ENCODE peak calls at places on chromosomes 6 and 20, in four cellular contexts. One of them, this sample, is unnamed.

GRCh38 chr20:25623225-25623735 is 534 bp downstream of the NANP start:
- DNase-seq in activated CD4-positive, alpha-beta T cell treated with anti-CD3 and anti-CD28 coated beads for 48 hours: peak
- DNase-seq in A172: no peak
- DNase-seq in hepatic stellate cell: peak
- DNase-seq in this sample: peak

GRCh38 chr6:30461055-30461454 is 28.3 kb upstream of the HLA-E start:
- DNase-seq in activated CD4-positive, alpha-beta T cell treated with anti-CD3 and anti-CD28 coated beads for 48 hours: no peak
- DNase-seq in A172: no peak
- DNase-seq in hepatic stellate cell: no peak
- DNase-seq in this sample: no peak

GRCh38 chr6:139982652-139983051 is 608.2 kb upstream of the CITED2 start:
- DNase-seq in activated CD4-positive, alpha-beta T cell treated with anti-CD3 and anti-CD28 coated beads for 48 hours: no peak
- DNase-seq in A172: no peak
- DNase-seq in hepatic stellate cell: no peak
- DNase-seq in this sample: no peak

GRCh38 chr20:50709574-50709973 is 18.2 kb upstream of the RIPOR3 start:
- DNase-seq in activated CD4-positive, alpha-beta T cell treated with anti-CD3 and anti-CD28 coated beads for 48 hours: no peak
- DNase-seq in A172: no peak
- DNase-seq in hepatic stellate cell: no peak
- DNase-seq in this sample: no peak

GRCh38 chr6:91560409-91560808 is 973.5 kb upstream of the MAP3K7 start:
- DNase-seq in activated CD4-positive, alpha-beta T cell treated with anti-CD3 and anti-CD28 coated beads for 48 hours: no peak
- DNase-seq in A172: no peak
- DNase-seq in hepatic stellate cell: no peak
- DNase-seq in this sample: no peak

GRCh38 chr6:100517633-100518032 is 52.9 kb upstream of the SIM1 start:
- DNase-seq in activated CD4-positive, alpha-beta T cell treated with anti-CD3 and anti-CD28 coated beads for 48 hours: no peak
- DNase-seq in A172: no peak
- DNase-seq in hepatic stellate cell: no peak
- DNase-seq in this sample: no peak

GRCh38 chr6:133953634-133954415 is 801 bp downstream of the TBPL1 start:
- DNase-seq in activated CD4-positive, alpha-beta T cell treated with anti-CD3 and anti-CD28 coated beads for 48 hours: no peak
- DNase-seq in A172: no peak
- DNase-seq in hepatic stellate cell: no peak
- DNase-seq in this sample: peak

GRCh38 chr6:24692415-24692814 is 25.5 kb downstream of the ACOT13 start:
- DNase-seq in activated CD4-positive, alpha-beta T cell treated with anti-CD3 and anti-CD28 coated beads for 48 hours: no peak
- DNase-seq in A172: no peak
- DNase-seq in hepatic stellate cell: no peak
- DNase-seq in this sample: no peak

GRCh38 chr20:13276945-13277582 is 56.0 kb downstream of the ISM1 start:
- DNase-seq in activated CD4-positive, alpha-beta T cell treated with anti-CD3 and anti-CD28 coated beads for 48 hours: no peak
- DNase-seq in A172: no peak
- DNase-seq in hepatic stellate cell: no peak
- DNase-seq in this sample: no peak

GRCh38 chr20:47417245-47418060 is 61.0 kb upstream of the ZMYND8 start:
- DNase-seq in activated CD4-positive, alpha-beta T cell treated with anti-CD3 and anti-CD28 coated beads for 48 hours: no peak
- DNase-seq in A172: no peak
- DNase-seq in hepatic stellate cell: no peak
- DNase-seq in this sample: no peak

GRCh38 chr20:56630086-56630493 is 984 bp downstream of the TFAP2C start:
- DNase-seq in activated CD4-positive, alpha-beta T cell treated with anti-CD3 and anti-CD28 coated beads for 48 hours: peak
- DNase-seq in A172: peak
- DNase-seq in hepatic stellate cell: no peak
- DNase-seq in this sample: no peak

GRCh38 chr6:35300848-35301247 is 3.2 kb downstream of the DEF6 start:
- DNase-seq in activated CD4-positive, alpha-beta T cell treated with anti-CD3 and anti-CD28 coated beads for 48 hours: peak
- DNase-seq in A172: no peak
- DNase-seq in hepatic stellate cell: no peak
- DNase-seq in this sample: peak

GRCh38 chr6:3518356-3518841 is 61.5 kb upstream of the SLC22A23 start:
- DNase-seq in activated CD4-positive, alpha-beta T cell treated with anti-CD3 and anti-CD28 coated beads for 48 hours: no peak
- DNase-seq in A172: peak
- DNase-seq in hepatic stellate cell: peak
- DNase-seq in this sample: no peak

GRCh38 chr20:63979549-63980316 is at the start of gene SAMD10:
- DNase-seq in activated CD4-positive, alpha-beta T cell treated with anti-CD3 and anti-CD28 coated beads for 48 hours: peak
- DNase-seq in A172: no peak
- DNase-seq in hepatic stellate cell: no peak
- DNase-seq in this sample: peak

GRCh38 chr6:141110486-141110885 is 1022.2 kb upstream of the GJE1 start:
- DNase-seq in activated CD4-positive, alpha-beta T cell treated with anti-CD3 and anti-CD28 coated beads for 48 hours: no peak
- DNase-seq in A172: no peak
- DNase-seq in hepatic stellate cell: no peak
- DNase-seq in this sample: no peak

GRCh38 chr20:2659547-2659946 is 4.5 kb downstream of the IDH3B start:
- DNase-seq in activated CD4-positive, alpha-beta T cell treated with anti-CD3 and anti-CD28 coated beads for 48 hours: no peak
- DNase-seq in A172: no peak
- DNase-seq in hepatic stellate cell: no peak
- DNase-seq in this sample: no peak

GRCh38 chr6:29153083-29153482 is 17.6 kb upstream of the OR2J2 start:
- DNase-seq in activated CD4-positive, alpha-beta T cell treated with anti-CD3 and anti-CD28 coated beads for 48 hours: no peak
- DNase-seq in A172: no peak
- DNase-seq in hepatic stellate cell: no peak
- DNase-seq in this sample: no peak

GRCh38 chr20:9206486-9206885 is 137.6 kb downstream of the PLCB4 start:
- DNase-seq in activated CD4-positive, alpha-beta T cell treated with anti-CD3 and anti-CD28 coated beads for 48 hours: no peak
- DNase-seq in A172: no peak
- DNase-seq in hepatic stellate cell: no peak
- DNase-seq in this sample: no peak

GRCh38 chr6:10415593-10416480 is 963 bp upstream of the TFAP2A start:
- DNase-seq in activated CD4-positive, alpha-beta T cell treated with anti-CD3 and anti-CD28 coated beads for 48 hours: no peak
- DNase-seq in A172: no peak
- DNase-seq in hepatic stellate cell: no peak
- DNase-seq in this sample: no peak

GRCh38 chr20:50278377-50278683 is 87.7 kb downstream of the CEBPB start:
- DNase-seq in activated CD4-positive, alpha-beta T cell treated with anti-CD3 and anti-CD28 coated beads for 48 hours: no peak
- DNase-seq in A172: no peak
- DNase-seq in hepatic stellate cell: no peak
- DNase-seq in this sample: no peak

GRCh38 chr6:71038966-71039365 is 82.1 kb upstream of the B3GAT2 start:
- DNase-seq in activated CD4-positive, alpha-beta T cell treated with anti-CD3 and anti-CD28 coated beads for 48 hours: no peak
- DNase-seq in A172: no peak
- DNase-seq in hepatic stellate cell: no peak
- DNase-seq in this sample: no peak